ENCODE peak calls at places on chromosomes 5 and 9, in seven cellular contexts. N, O, F, M, K, I and X are unnamed samples.

GRCh38 chr5:173721259-173722232 is 105.1 kb upstream of the BOD1 start:
- DNase-seq in I (no peak), F (no peak), M (no peak), O (no peak), K (no peak), N (no peak), X (no peak)

GRCh38 chr5:69250593-69250992 is 15.9 kb downstream of the CDK7 start:
- DNase-seq in I (peak; percentile 77), O (no peak), F (no peak), M (no peak), K (no peak), N (no peak), X (peak; percentile 34)

GRCh38 chr9:135304886-135305285 is 174.7 kb upstream of the PPP1R26 start:
- DNase-seq in N (no peak), M (no peak), I (no peak), F (no peak), O (no peak), K (no peak), X (no peak)

GRCh38 chr9:22169732-22170131 is 160.6 kb upstream of the CDKN2B start:
- DNase-seq in N (no peak), F (no peak), M (no peak), I (no peak), K (no peak), O (no peak), X (no peak)

GRCh38 chr9:129891519-129891918 is 56.3 kb downstream of the USP20 start:
- DNase-seq in F (no peak), M (no peak), O (peak; percentile 16), I (no peak), N (no peak), K (no peak), X (no peak)

GRCh38 chr5:170662966-170663365 is 120.6 kb upstream of the GABRP start:
- DNase-seq in N (no peak), F (no peak), M (no peak), O (no peak), I (no peak), K (no peak), X (no peak)

GRCh38 chr5:95823241-95823737 is 763 bp upstream of the GLRX start:
- DNase-seq in N (no peak), F (no peak), I (no peak), K (no peak), O (no peak), M (no peak), X (no peak)

GRCh38 chr5:36607114-36607561 is 732 bp downstream of the SLC1A3 start:
- DNase-seq in M (no peak), F (peak; percentile 41), K (no peak), N (peak; percentile 30), I (peak; percentile 52), O (peak; percentile 39), X (peak; percentile 81)

GRCh38 chr9:116860509-116861120 is 173.5 kb downstream of the TRIM32 start:
- DNase-seq in M (peak; percentile 85), O (peak; percentile 68), N (peak; percentile 63), I (peak; percentile 99), K (no peak), F (peak; percentile 69), X (peak; percentile 86)

GRCh38 chr9:109604036-109604600 is 106.0 kb upstream of the PTPN3 start:
- DNase-seq in F (no peak), N (no peak), O (no peak), I (no peak), M (no peak), K (no peak), X (no peak)

GRCh38 chr9:129451089-129451656 is 169.7 kb downstream of the C9orf50 start:
- DNase-seq in N (no peak), O (no peak), M (no peak), I (no peak), K (no peak), F (no peak), X (no peak)

GRCh38 chr5:115948013-115948605 is 14.2 kb upstream of the LVRN start:
- DNase-seq in I (peak; percentile 67), M (no peak), K (no peak), N (peak; percentile 33), F (no peak), O (no peak), X (no peak)

GRCh38 chr5:13477118-13477737 is 467.3 kb downstream of the DNAH5 start:
- DNase-seq in O (peak; percentile 50), M (no peak), F (no peak), I (peak; percentile 96), N (peak; percentile 89), K (no peak), X (no peak)
- H4K8ac ChIP-seq in O (no peak overlapping the region), M (no peak overlapping the region), F (no peak overlapping the region), I (no peak overlapping the region), N (no peak overlapping the region), K (no peak overlapping the region), X (no peak overlapping the region)

GRCh38 chr5:146400206-146400605 is 46.9 kb upstream of the TCERG1 start:
- DNase-seq in K (no peak), F (no peak), O (no peak), I (no peak), N (no peak), M (no peak), X (no peak)

GRCh38 chr5:146399446-146399845 is 47.7 kb upstream of the TCERG1 start:
- DNase-seq in I (no peak), K (no peak), O (no peak), F (no peak), N (no peak), M (no peak), X (no peak)

GRCh38 chr5:146395233-146395632 is 51.9 kb upstream of the TCERG1 start:
- DNase-seq in N (no peak), I (no peak), M (peak; percentile 33), K (no peak), F (no peak), O (no peak), X (peak; percentile 32)

GRCh38 chr5:146402949-146403348 is 44.2 kb upstream of the TCERG1 start:
- DNase-seq in M (no peak), O (no peak), I (no peak), N (no peak), F (no peak), K (no peak), X (peak; percentile 15)

DNA sequence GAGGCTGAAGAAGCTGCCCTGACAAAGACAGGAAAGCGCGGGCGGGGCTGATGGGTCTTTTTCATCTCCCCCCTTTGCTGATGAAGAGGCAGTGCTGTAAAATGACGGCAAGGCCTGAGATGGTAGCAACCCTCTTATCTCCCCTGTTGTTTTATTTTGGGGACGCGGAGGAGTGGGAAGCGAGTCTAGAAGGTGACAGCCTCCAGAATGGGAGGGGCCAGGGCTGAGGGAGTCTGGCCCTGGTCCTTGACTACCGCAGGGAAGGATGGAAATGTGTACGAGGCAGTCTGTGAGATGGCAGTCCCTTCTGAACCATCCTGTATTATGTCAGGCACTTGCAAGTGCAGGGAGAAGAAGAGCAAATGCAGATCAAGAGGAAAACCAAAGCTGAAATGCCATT is 46.1 kb upstream of the TCERG1 start:
- DNase-seq in I (no peak), F (no peak), O (no peak), K (no peak), M (no peak), N (no peak), X (no peak)
- H3K27me3 ChIP-seq in I (no peaks in the 10 kb centered on the region), F (peaks cover 40% of the 10 kb centered on the region), O (peaks cover 55% of the 10 kb centered on the region), K (no peaks in the 10 kb centered on the region), M (no peaks in the 10 kb centered on the region), N (peaks cover 9% of the 10 kb centered on the region), X (no peaks in the 10 kb centered on the region)

DNA sequence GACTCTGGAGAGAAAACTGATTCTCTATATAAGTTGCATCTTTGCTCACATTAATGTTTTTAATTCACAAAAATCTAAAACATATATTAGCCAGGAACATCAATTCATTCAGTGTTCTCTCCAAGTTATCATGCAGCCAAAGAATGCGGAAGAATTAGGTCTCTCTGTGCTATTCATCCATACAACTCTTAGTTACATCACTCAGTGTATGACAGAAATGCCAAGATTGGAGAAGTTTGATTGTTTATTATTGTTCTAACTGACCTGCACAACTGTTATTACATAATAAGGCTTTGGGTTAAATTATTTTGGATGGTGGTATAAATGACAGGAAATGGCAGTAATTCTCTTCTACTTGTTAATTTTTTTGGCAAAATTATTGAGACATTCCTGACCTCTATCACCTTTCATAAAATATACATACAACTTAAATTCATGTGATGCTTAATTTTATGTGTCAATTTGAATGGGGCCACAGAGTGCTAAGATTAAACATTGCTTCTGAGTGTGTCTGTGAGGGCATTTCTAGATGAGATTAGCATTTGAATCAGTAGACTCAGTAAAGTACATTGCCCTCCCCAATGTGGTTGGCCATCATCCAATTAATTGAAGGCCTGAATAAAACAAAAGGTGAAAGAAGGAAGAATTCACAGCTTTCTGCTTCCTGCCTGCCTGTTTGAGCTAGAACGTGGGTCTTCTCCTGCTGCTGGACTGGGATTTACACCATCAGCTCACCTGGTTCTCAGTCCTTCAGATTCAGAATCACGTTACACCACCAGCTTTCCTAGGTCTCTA is 70.2 kb downstream of the NR2F1-AS1 start:
- DNase-seq in O (no peak), I (no peak), F (no peak), M (no peak), N (no peak), K (no peak), X (no peak)
- H4K8ac ChIP-seq in O (peak overlapping the region; percentile 49), I (no peak overlapping the region), F (no peak overlapping the region), M (no peak overlapping the region), N (no peak overlapping the region), K (no peak overlapping the region), X (no peak overlapping the region)

DNA sequence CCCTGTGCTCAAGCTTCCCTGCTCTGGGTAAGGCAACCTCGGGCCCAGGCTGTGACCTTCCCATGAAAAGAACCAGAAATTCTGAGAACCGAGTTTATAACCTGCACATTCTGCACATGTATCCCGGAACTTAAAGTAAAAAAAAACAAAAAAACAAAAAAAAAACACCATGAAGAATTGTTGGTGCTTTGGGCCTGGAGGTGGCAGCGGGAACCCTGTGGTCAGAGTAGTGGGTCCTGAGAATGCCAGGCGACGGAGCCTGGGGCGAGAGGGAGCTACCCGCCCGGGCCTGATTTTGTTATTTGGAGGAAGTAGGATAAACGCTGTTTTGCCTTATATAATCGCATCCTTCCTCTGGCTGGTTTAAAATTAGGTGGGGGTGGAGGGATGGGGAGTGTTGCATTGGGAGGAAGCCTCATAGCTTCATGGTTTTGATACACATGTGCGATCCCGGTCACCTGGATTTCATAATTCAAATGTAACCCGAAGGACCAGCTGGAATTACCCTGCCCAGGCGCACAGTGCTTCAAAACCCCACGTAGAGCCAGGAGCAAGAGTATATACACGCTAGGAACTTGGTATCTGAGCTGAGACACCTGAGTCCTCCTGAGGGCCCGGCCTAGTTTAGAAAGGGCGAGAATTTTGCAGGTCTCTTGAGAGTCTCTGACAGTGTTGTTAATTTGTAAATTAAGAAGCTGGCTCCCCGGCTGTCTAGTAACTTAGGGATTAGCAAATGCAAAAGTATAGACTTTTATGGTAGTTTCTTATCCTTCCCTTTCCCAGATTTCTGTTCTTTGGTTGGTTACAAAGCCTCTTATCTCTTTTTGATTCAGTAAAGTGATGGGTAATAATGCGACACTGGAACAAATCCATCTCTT is 2.8 kb downstream of the MSX2 start:
- DNase-seq in K (no peak), F (no peak), I (no peak), N (no peak), O (no peak), M (no peak), X (peak; percentile 18)
- H3K27me3 ChIP-seq in K (peaks cover 89% of the 10 kb centered on the region), F (peaks cover 99% of the 10 kb centered on the region), I (no peaks in the 10 kb centered on the region), N (peaks cover 29% of the 10 kb centered on the region), O (peaks cover 52% of the 10 kb centered on the region), M (peaks cover 89% of the 10 kb centered on the region), X (no peaks in the 10 kb centered on the region)